ENCODE peak calls at places on chromosomes 13 and 19, in nine cellular contexts. W, K, V, O, N, T, I, U and S are unnamed samples.

GRCh38 chr19:16233081-16233776 is 35.5 kb downstream of the AP1M1 start:
- DNase-seq in O (no peak), W (no peak), V (no peak), I (no peak), K (no peak), T (no peak), N (no peak), U (no peak), S (no peak)

GRCh38 chr19:10107817-10108367 is 1.7 kb downstream of the PPAN start:
- DNase-seq in U (no peak), N (no peak), I (no peak), O (no peak), W (no peak), T (no peak), V (no peak), K (no peak), S (no peak)

GRCh38 chr13:66703597-66703996 is 526.5 kb downstream of the PCDH9 start:
- DNase-seq in I (no peak), T (no peak), W (no peak), U (no peak), K (no peak), O (no peak), V (no peak), N (no peak), S (no peak)

GRCh38 chr13:46354143-46355087 is 32.6 kb downstream of the RUBCNL start:
- DNase-seq in N (peak), U (no peak), V (no peak), I (peak), T (peak), W (no peak), O (peak), K (no peak), S (no peak)

GRCh38 chr19:11649941-11650340 is 52.7 kb downstream of the ZNF627 start:
- DNase-seq in I (no peak), U (no peak), O (peak), V (no peak), W (no peak), T (no peak), N (no peak), K (no peak), S (no peak)

GRCh38 chr13:25806304-25806974 is 245.4 kb downstream of the SHISA2 start:
- DNase-seq in O (no peak), U (no peak), K (no peak), I (no peak), V (no peak), T (peak), N (no peak), W (no peak), S (no peak)

GRCh38 chr19:13012690-13013608 is 17.7 kb downstream of the NFIX start:
- DNase-seq in V (no peak), T (peak), W (no peak), N (peak), O (peak), U (peak), I (no peak), K (peak), S (peak)

GRCh38 chr13:28059214-28059613 is 41.2 kb downstream of the FLT3 start:
- DNase-seq in O (peak), I (no peak), T (no peak), U (peak), N (peak), W (peak), V (no peak), K (peak), S (no peak)

GRCh38 chr13:94268661-94269060 is 210.8 kb downstream of the DCT start:
- DNase-seq in W (no peak), U (no peak), T (no peak), O (no peak), K (no peak), N (no peak), I (no peak), V (no peak), S (no peak)

GRCh38 chr19:39497850-39498261 is 891 bp upstream of the DLL3 start:
- DNase-seq in U (peak), V (peak), O (no peak), W (no peak), K (peak), N (no peak), I (no peak), T (peak), S (peak)

GRCh38 chr13:102870677-102871415 is 25.0 kb downstream of the ERCC5 start:
- DNase-seq in T (peak), K (peak), I (no peak), O (peak), V (peak), U (peak), N (peak), W (peak), S (peak)

GRCh38 chr13:111518161-111518791 is 197.8 kb downstream of the TEX29 start:
- DNase-seq in K (no peak), W (no peak), I (no peak), V (peak), N (no peak), T (no peak), U (no peak), O (no peak), S (no peak)

GRCh38 chr19:17249887-17250548 is 4.3 kb upstream of the NR2F6 start:
- DNase-seq in N (no peak), T (no peak), U (no peak), I (no peak), V (no peak), W (no peak), K (no peak), O (no peak), S (no peak)

GRCh38 chr19:54248016-54248601 is 5.5 kb upstream of the LILRA6 start:
- DNase-seq in V (no peak), I (no peak), U (no peak), K (no peak), N (peak), T (peak), O (peak), W (no peak), S (no peak)

GRCh38 chr19:51735759-51736449 is 12.1 kb upstream of the HAS1 start:
- DNase-seq in W (no peak), O (no peak), N (no peak), V (no peak), K (no peak), T (peak), U (no peak), I (no peak), S (no peak)

GRCh38 chr19:38394488-38394887 is 6.0 kb downstream of the SPRED3 start:
- DNase-seq in K (peak), U (no peak), V (no peak), W (peak), O (peak), N (peak), T (no peak), I (no peak), S (no peak)

GRCh38 chr13:94708031-94708571 is 4.2 kb downstream of the SOX21 start:
- DNase-seq in U (no peak), T (no peak), I (no peak), N (no peak), K (peak), W (no peak), O (no peak), V (peak), S (no peak)

GRCh38 chr13:105670179-105671015 is 865.1 kb downstream of the EFNB2 start:
- DNase-seq in O (no peak), W (no peak), N (no peak), K (no peak), U (no peak), V (no peak), I (no peak), T (no peak), S (no peak)

GRCh38 chr13:61192826-61193225 is 222.8 kb downstream of the PCDH20 start:
- DNase-seq in N (no peak), K (no peak), I (no peak), W (no peak), T (no peak), V (no peak), O (no peak), U (no peak), S (no peak)

GRCh38 chr13:87089391-87089790 is 581.8 kb upstream of the SLITRK5 start:
- DNase-seq in N (no peak), K (no peak), W (no peak), V (no peak), I (peak), U (no peak), O (peak), T (peak), S (no peak)

GRCh38 chr19:1223018-1223855 is 14.6 kb downstream of the CBARP start:
- DNase-seq in T (peak), V (no peak), W (no peak), I (no peak), U (peak), K (peak), O (no peak), N (no peak), S (no peak)

GRCh38 chr19:42662714-42663113 is 68.0 kb upstream of the CEACAM8 start:
- DNase-seq in N (no peak), W (no peak), O (no peak), T (no peak), I (no peak), K (no peak), U (no peak), V (no peak), S (no peak)

GRCh38 chr19:35459414-35460082 is 11.5 kb downstream of the FFAR2 start:
- DNase-seq in V (no peak), K (no peak), U (no peak), N (no peak), I (no peak), T (no peak), W (no peak), O (no peak), S (peak)

GRCh38 chr19:43574424-43575155 is 737 bp downstream of the XRCC1 start:
- DNase-seq in N (no peak), O (no peak), K (no peak), V (no peak), W (no peak), U (peak), T (peak), I (no peak), S (peak)

GRCh38 chr19:19064811-19065745 is 1.3 kb downstream of the SLC25A42 start:
- DNase-seq in V (no peak), K (no peak), T (no peak), I (no peak), N (peak), O (no peak), W (no peak), U (peak), S (no peak)

GRCh38 chr19:5677597-5677996 is 2.7 kb downstream of the MICOS13 start:
- DNase-seq in K (no peak), V (no peak), N (no peak), I (no peak), O (no peak), U (no peak), W (no peak), T (no peak), S (no peak)

GRCh38 chr13:98900442-98900841 is 77.4 kb downstream of the DOCK9 start:
- DNase-seq in O (peak), U (no peak), K (no peak), I (no peak), N (no peak), W (no peak), V (no peak), T (peak), S (no peak)

GRCh38 chr19:43765109-43765876 is 10.5 kb upstream of the SMG9 start:
- DNase-seq in O (peak), K (peak), T (peak), W (peak), N (peak), I (peak), U (no peak), V (no peak), S (peak)

GRCh38 chr19:1151917-1152601 is 22.0 kb downstream of the SBNO2 start:
- DNase-seq in V (no peak), O (no peak), I (no peak), W (no peak), N (no peak), U (no peak), K (no peak), T (no peak), S (peak)

GRCh38 chr13:79679334-79679733 is 198.4 kb downstream of the NDFIP2 start:
- DNase-seq in W (peak), N (peak), K (peak), T (peak), O (peak), I (peak), V (peak), U (peak), S (peak)

GRCh38 chr19:13437919-13438618 is 68.2 kb downstream of the CACNA1A start:
- DNase-seq in T (no peak), I (no peak), O (no peak), U (no peak), K (no peak), N (no peak), V (no peak), W (no peak), S (no peak)

GRCh38 chr13:110907951-110908898 is 6.6 kb downstream of the ANKRD10 start:
- DNase-seq in O (no peak), V (peak), W (no peak), K (peak), I (no peak), N (no peak), U (no peak), T (peak), S (no peak)

GRCh38 chr13:70893832-70894231 is 785.6 kb upstream of the KLHL1 start:
- DNase-seq in O (no peak), V (no peak), N (no peak), K (no peak), W (no peak), I (no peak), T (no peak), U (no peak), S (no peak)

GRCh38 chr19:3324405-3324856 is 42.0 kb upstream of the NFIC start:
- DNase-seq in K (no peak), O (no peak), T (no peak), W (peak), N (peak), V (peak), U (peak), I (no peak), S (peak)

GRCh38 chr19:5154129-5154798 is 185.4 kb downstream of the KDM4B start:
- DNase-seq in V (no peak), U (peak), W (no peak), I (no peak), N (peak), K (peak), O (no peak), T (no peak), S (peak)